ENCODE peak calls at places on chromosome 1, in ten cellular contexts. C is right lobe of liver; P is HEK293T; D is tibial artery; L is NB4; F is NCI-H2029; T is stimulated activated naive B cell treated with anti-CD40 and anti-IgM and Interleukin-4, amounts not matched to agents 10 μg/mL and 1 μg/mL and 100 μg/mL, for 72 hours; J is H54; U is HS-5; Q is Panc1. V is an unnamed sample.

GRCh38 chr1:112312315-112312714 is 83.7 kb upstream of the CTTNBP2NL start:
- DNase-seq in L (peak), Q (no peak), T (no peak), J (no peak), F (no peak), U (no peak), D (no peak), P (no peak), C (no peak), V (no peak)

GRCh38 chr1:33641099-33641830 is 168.8 kb downstream of the ZSCAN20 start:
- DNase-seq in F (no peak), D (no peak), J (peak), T (no peak), U (no peak), L (peak), C (no peak), Q (peak), P (peak), V (no peak)

GRCh38 chr1:20399196-20399595 is 86.8 kb downstream of the CAMK2N1 start:
- DNase-seq in P (no peak), T (no peak), J (no peak), C (no peak), Q (no peak), D (no peak), F (no peak), L (no peak), U (no peak), V (no peak)

GRCh38 chr1:28456078-28456477 is 49.8 kb upstream of the RCC1 start:
- DNase-seq in D (no peak), P (no peak), T (no peak), Q (no peak), U (no peak), J (peak), F (no peak), C (no peak), L (peak), V (no peak)

GRCh38 chr1:38003261-38004250 is 1.8 kb downstream of the FHL3 start:
- DNase-seq in U (no peak), F (no peak), D (no peak), T (no peak), J (no peak), C (no peak), L (peak), Q (no peak), P (no peak), V (no peak)

GRCh38 chr1:2980849-2981248 is 40.4 kb upstream of the ACTRT2 start:
- DNase-seq in P (no peak), U (no peak), D (no peak), T (no peak), C (no peak), L (no peak), J (no peak), F (no peak), Q (no peak), V (no peak)

GRCh38 chr1:21624577-21625389 is 44.4 kb downstream of the RAP1GAP start:
- DNase-seq in F (no peak), Q (no peak), C (peak), T (no peak), D (no peak), U (no peak), P (no peak), L (no peak), J (no peak), V (no peak)

GRCh38 chr1:225875044-225875822 is 6.9 kb downstream of the TMEM63A start:
- DNase-seq in Q (no peak), P (no peak), F (peak), T (no peak), J (no peak), C (no peak), U (no peak), D (no peak), L (no peak), V (no peak)

GRCh38 chr1:232292246-232292645 is 337.7 kb downstream of the SIPA1L2 start:
- DNase-seq in J (no peak), D (no peak), C (no peak), U (no peak), T (no peak), P (no peak), L (no peak), Q (no peak), F (no peak), V (no peak)

GRCh38 chr1:237851209-237851845 is 39.4 kb downstream of the ZP4 start:
- DNase-seq in J (peak), P (peak), D (no peak), Q (peak), L (peak), U (peak), F (peak), T (no peak), C (peak), V (no peak)

GRCh38 chr1:116481934-116482333 is 88.9 kb downstream of the CD58 start:
- DNase-seq in J (no peak), U (no peak), F (no peak), D (no peak), T (no peak), Q (no peak), L (no peak), P (no peak), C (no peak), V (no peak)

GRCh38 chr1:65174585-65174984 is 26.6 kb downstream of the AK4 start:
- DNase-seq in C (peak), U (peak), L (peak), J (peak), Q (no peak), T (no peak), P (no peak), D (peak), F (no peak), V (no peak)

GRCh38 chr1:174931214-174931613 is 68.5 kb upstream of the CACYBP start:
- DNase-seq in Q (no peak), C (no peak), D (no peak), J (no peak), F (no peak), P (no peak), L (no peak), U (no peak), T (no peak), V (no peak)

GRCh38 chr1:186424539-186424938 is 36.4 kb downstream of the PDC start:
- DNase-seq in P (no peak), F (no peak), Q (no peak), C (no peak), L (no peak), T (no peak), J (no peak), D (no peak), U (no peak), V (no peak)

GRCh38 chr1:24861821-24862727 is 68.0 kb downstream of the RUNX3 start:
- DNase-seq in L (no peak), F (no peak), D (peak), T (no peak), Q (no peak), C (no peak), U (no peak), P (peak), J (no peak), V (no peak)

GRCh38 chr1:50474859-50475809 is 51.9 kb upstream of the DMRTA2 start:
- DNase-seq in Q (no peak), C (no peak), D (no peak), F (peak), U (no peak), L (no peak), T (no peak), J (peak), P (peak), V (no peak)

GRCh38 chr1:163035791-163036249 is 33.3 kb upstream of the RGS4 start:
- DNase-seq in J (peak), Q (no peak), L (no peak), P (no peak), C (no peak), F (no peak), T (no peak), U (peak), D (no peak), V (no peak)

GRCh38 chr1:169890761-169891538 is 2.7 kb downstream of the SCYL3 start:
- DNase-seq in T (no peak), J (no peak), U (no peak), P (peak), Q (no peak), C (no peak), D (no peak), L (peak), F (no peak), V (peak)

GRCh38 chr1:106937104-106937503 is 119.4 kb upstream of the PRMT6 start:
- DNase-seq in D (no peak), L (peak), T (no peak), U (peak), C (no peak), J (peak), Q (no peak), F (no peak), P (no peak), V (no peak)

GRCh38 chr1:8047686-8048522 is 21.8 kb upstream of the ERRFI1 start:
- DNase-seq in F (no peak), U (peak), L (peak), J (no peak), T (no peak), Q (no peak), D (no peak), P (no peak), C (no peak), V (no peak)

GRCh38 chr1:94883688-94884087 is 43.2 kb downstream of the CNN3 start:
- DNase-seq in U (no peak), D (no peak), J (no peak), P (no peak), T (no peak), Q (no peak), L (no peak), C (no peak), F (peak), V (no peak)

GRCh38 chr1:165369255-165369848 is 12.8 kb upstream of the LMX1A start:
- DNase-seq in D (no peak), Q (peak), T (no peak), F (peak), J (peak), L (peak), P (peak), U (no peak), C (peak), V (peak)

GRCh38 chr1:85894651-85895050 is 186.4 kb upstream of the ZNHIT6 start:
- DNase-seq in D (no peak), J (no peak), C (no peak), L (peak), Q (peak), P (peak), T (no peak), U (no peak), F (no peak), V (no peak)

GRCh38 chr1:51843948-51844347 is 34.6 kb downstream of the NRDC start:
- DNase-seq in Q (no peak), J (no peak), L (no peak), T (no peak), C (no peak), F (no peak), P (no peak), U (no peak), D (no peak), V (no peak)

GRCh38 chr1:184840596-184840995 is 85.9 kb upstream of the EDEM3 start:
- DNase-seq in J (no peak), L (peak), Q (no peak), D (no peak), T (no peak), P (no peak), U (no peak), C (no peak), F (no peak), V (peak)

GRCh38 chr1:155226910-155227260 is 18.4 kb downstream of the MTX1 start:
- DNase-seq in F (peak), P (peak), U (no peak), T (no peak), Q (no peak), C (no peak), J (no peak), L (peak), D (peak), V (no peak)

GRCh38 chr1:177848577-177848976 is 121.3 kb downstream of the SEC16B start:
- DNase-seq in D (no peak), T (no peak), U (peak), J (no peak), F (no peak), L (no peak), C (no peak), Q (no peak), P (no peak), V (no peak)

GRCh38 chr1:155002479-155003226 is at the start of gene ZBTB7B:
- DNase-seq in P (no peak), T (no peak), U (no peak), Q (no peak), F (no peak), D (no peak), L (peak), C (peak), J (no peak), V (peak)

GRCh38 chr1:10242135-10242534 is 31.8 kb downstream of the KIF1B start:
- DNase-seq in J (no peak), L (no peak), Q (no peak), U (no peak), P (no peak), D (no peak), F (no peak), T (no peak), C (peak), V (no peak)

GRCh38 chr1:153526132-153526543 is 9.7 kb downstream of the S100A6 start:
- DNase-seq in T (no peak), P (no peak), U (no peak), J (no peak), L (no peak), D (peak), F (no peak), C (no peak), Q (no peak), V (no peak)

GRCh38 chr1:36133484-36133883 is 8.5 kb upstream of the COL8A2 start:
- DNase-seq in C (no peak), J (peak), D (peak), L (no peak), F (peak), P (no peak), Q (no peak), U (peak), T (no peak), V (no peak)

GRCh38 chr1:168373869-168374268 is 93.2 kb downstream of the TBX19 start:
- DNase-seq in J (no peak), P (no peak), D (no peak), L (no peak), C (no peak), Q (no peak), U (no peak), T (no peak), F (no peak), V (no peak)